ENCODE peak calls at places on chromosome 21, in eight cellular contexts. H, E, I, M, K, B, X and F are unnamed samples.

GRCh38 chr21:34698270-34699015 is 29.6 kb downstream of the CLIC6 start:
- DNase-seq in M (no peak), B (peak; percentile 48), E (no peak), X (no peak), I (no peak), H (no peak), K (no peak), F (no peak)

GRCh38 chr21:33268392-33268735 is 2.2 kb downstream of the IL10RB start:
- DNase-seq in I (no peak), X (no peak), H (no peak), M (no peak), K (no peak), E (no peak), B (no peak), F (no peak)

GRCh38 chr21:36976882-36977651 is 10.6 kb upstream of the HLCS start:
- DNase-seq in E (no peak), K (peak; percentile 66), X (peak; percentile 70), M (peak; percentile 75), I (no peak), H (peak; percentile 87), B (peak; percentile 84), F (peak; percentile 44)

GRCh38 chr21:30306821-30307330 is 13.2 kb downstream of the KRTAP26-1 start:
- DNase-seq in I (no peak), X (no peak), M (no peak), E (no peak), B (no peak), H (no peak), K (no peak), F (no peak)

GRCh38 chr21:35172231-35172630 is 123.1 kb upstream of the RUNX1 start:
- DNase-seq in I (no peak), M (no peak), B (no peak), K (no peak), X (no peak), H (no peak), E (no peak), F (peak; percentile 73)

GRCh38 chr21:17925900-17926299 is 106.7 kb upstream of the C21orf91 start:
- DNase-seq in X (peak; percentile 28), I (no peak), H (peak; percentile 24), E (no peak), K (peak; percentile 58), B (no peak), M (peak; percentile 24), F (peak; percentile 14)

GRCh38 chr21:18041012-18041411 is 203.6 kb upstream of the CHODL start:
- DNase-seq in X (no peak), B (no peak), H (no peak), E (no peak), K (peak; percentile 2), M (no peak), I (no peak), F (peak; percentile 36)

GRCh38 chr21:41678016-41678935 is 88.6 kb downstream of the RIPK4 start:
- DNase-seq in K (peak; percentile 97), B (peak; percentile 51), H (no peak), I (no peak), M (peak; percentile 8), X (no peak), E (no peak), F (no peak)

GRCh38 chr21:28336299-28336698 is 656.4 kb downstream of the LTN1 start:
- DNase-seq in M (peak; percentile 96), I (no peak), B (peak; percentile 84), H (peak; percentile 98), E (no peak), K (peak; percentile 65), X (peak; percentile 49), F (peak; percentile 14)

GRCh38 chr21:31878831-31879230 is 6.0 kb downstream of the HUNK start:
- DNase-seq in M (no peak), I (no peak), K (no peak), H (no peak), X (no peak), B (no peak), E (no peak), F (no peak)

GRCh38 chr21:45408271-45408791 is 3.4 kb downstream of the COL18A1 start:
- DNase-seq in E (no peak), B (no peak), M (no peak), K (no peak), I (no peak), X (no peak), H (no peak), F (no peak)

GRCh38 chr21:37153193-37153934 is 80.3 kb downstream of the TTC3 start:
- DNase-seq in X (peak; percentile 61), B (peak; percentile 96), I (no peak), E (no peak), H (peak; percentile 95), K (peak; percentile 53), M (peak; percentile 88), F (no peak)

GRCh38 chr21:45016031-45016430 is 58.3 kb upstream of the ADARB1 start:
- DNase-seq in K (no peak), I (no peak), B (no peak), M (no peak), X (no peak), E (no peak), H (no peak), F (no peak)

GRCh38 chr21:34967509-34968289 is 81.4 kb downstream of the RUNX1 start:
- DNase-seq in K (peak; percentile 76), M (peak; percentile 35), B (peak; percentile 64), I (no peak), E (no peak), H (no peak), X (no peak), F (no peak)